ENCODE peak calls at places on chromosomes 4 and X, in seven cellular contexts. B is K562, N is upper lobe of left lung, G is spleen, Q is breast epithelium, Y is H1, M is prostate gland. W is an unnamed sample.

GRCh38 chr4:11338990-11339782 is 89.5 kb downstream of the HS3ST1 start:
- DNase-seq in B (no peak), N (no peak), G (no peak), Q (no peak), Y (no peak), M (no peak), W (no peak)

GRCh38 chr4:67522851-67523671 is 22.2 kb downstream of the CENPC start:
- DNase-seq in B (peak; percentile 58), N (no peak), G (no peak), Q (no peak), Y (no peak), M (no peak), W (no peak)

GRCh38 chrX:102516314-102516936 is at the start of gene TMSB15A:
- DNase-seq in B (peak; percentile 82), N (peak; percentile 65), G (peak; percentile 84), Q (peak; percentile 41), Y (no peak), M (peak; percentile 57), W (peak; percentile 53)

GRCh38 chr4:38273369-38273768 is 313.2 kb downstream of the PTTG2 start:
- DNase-seq in B (no peak), N (no peak), G (no peak), Q (no peak), Y (no peak), M (no peak), W (no peak)

GRCh38 chr4:174764105-174764729 is 64.8 kb downstream of the GLRA3 start:
- DNase-seq in B (peak; percentile 34), N (no peak), G (no peak), Q (no peak), Y (no peak), M (no peak), W (no peak)

GRCh38 chr4:41363384-41363981 is 106.8 kb downstream of the UCHL1 start:
- DNase-seq in B (no peak), N (peak; percentile 39), G (peak; percentile 51), Q (no peak), Y (no peak), M (peak; percentile 50), W (no peak)

GRCh38 chr4:147349199-147349598 is 131.7 kb upstream of the EDNRA start:
- DNase-seq in B (no peak), N (no peak), G (no peak), Q (no peak), Y (no peak), M (no peak), W (no peak)

GRCh38 chrX:115616943-115617563 is 56.1 kb downstream of the PLS3 start:
- DNase-seq in B (no peak), N (no peak), G (no peak), Q (no peak), Y (peak; percentile 5), M (no peak), W (no peak)

GRCh38 chrX:20973038-20973437 is 401.2 kb upstream of the CNKSR2 start:
- DNase-seq in B (no peak), N (no peak), G (no peak), Q (no peak), Y (peak; percentile 5), M (no peak), W (no peak)

GRCh38 chr4:156536661-156537060 is 434.9 kb downstream of the PDGFC start:
- DNase-seq in B (no peak), N (no peak), G (no peak), Q (peak; percentile 44), Y (no peak), M (peak; percentile 25), W (no peak)

GRCh38 chrX:42485621-42486020 is 292.3 kb downstream of the PPP1R2C start:
- DNase-seq in B (no peak), N (no peak), G (no peak), Q (no peak), Y (no peak), M (no peak), W (no peak)

GRCh38 chr4:41318839-41319530 is 62.3 kb downstream of the UCHL1 start:
- DNase-seq in B (no peak), N (no peak), G (no peak), Q (peak; percentile 23), Y (no peak), M (peak; percentile 33), W (no peak)

DNA sequence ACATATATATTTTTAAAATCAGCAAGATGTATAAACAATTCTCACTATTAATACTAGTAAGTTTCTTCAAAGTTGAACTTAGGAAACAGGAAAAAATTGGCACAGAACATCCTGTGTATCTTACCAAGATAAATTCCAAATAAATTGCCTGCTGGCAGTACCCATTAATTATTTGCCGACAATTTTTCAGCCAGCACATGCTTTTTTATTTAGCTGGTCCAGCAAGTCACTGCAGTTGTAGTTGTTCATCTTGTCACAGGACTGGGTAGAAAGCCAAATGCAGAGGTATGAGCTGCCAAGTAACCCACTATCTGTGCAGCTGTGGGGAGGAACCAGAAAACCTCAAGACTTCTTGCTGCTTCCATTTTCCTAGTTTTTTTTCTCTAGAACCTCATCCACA is 113.4 kb downstream of the PACRGL start:
- DNase-seq in B (no peak), N (no peak), G (no peak), Q (no peak), Y (no peak), M (peak; percentile 41), W (no peak)
- TF ChIP-seq POLR2AphosphoS5 in B (no peak), N (no peak), G (no peak), Q (no peak), Y (no peak), M (peak; percentile 65), W (peak; percentile 49)

DNA sequence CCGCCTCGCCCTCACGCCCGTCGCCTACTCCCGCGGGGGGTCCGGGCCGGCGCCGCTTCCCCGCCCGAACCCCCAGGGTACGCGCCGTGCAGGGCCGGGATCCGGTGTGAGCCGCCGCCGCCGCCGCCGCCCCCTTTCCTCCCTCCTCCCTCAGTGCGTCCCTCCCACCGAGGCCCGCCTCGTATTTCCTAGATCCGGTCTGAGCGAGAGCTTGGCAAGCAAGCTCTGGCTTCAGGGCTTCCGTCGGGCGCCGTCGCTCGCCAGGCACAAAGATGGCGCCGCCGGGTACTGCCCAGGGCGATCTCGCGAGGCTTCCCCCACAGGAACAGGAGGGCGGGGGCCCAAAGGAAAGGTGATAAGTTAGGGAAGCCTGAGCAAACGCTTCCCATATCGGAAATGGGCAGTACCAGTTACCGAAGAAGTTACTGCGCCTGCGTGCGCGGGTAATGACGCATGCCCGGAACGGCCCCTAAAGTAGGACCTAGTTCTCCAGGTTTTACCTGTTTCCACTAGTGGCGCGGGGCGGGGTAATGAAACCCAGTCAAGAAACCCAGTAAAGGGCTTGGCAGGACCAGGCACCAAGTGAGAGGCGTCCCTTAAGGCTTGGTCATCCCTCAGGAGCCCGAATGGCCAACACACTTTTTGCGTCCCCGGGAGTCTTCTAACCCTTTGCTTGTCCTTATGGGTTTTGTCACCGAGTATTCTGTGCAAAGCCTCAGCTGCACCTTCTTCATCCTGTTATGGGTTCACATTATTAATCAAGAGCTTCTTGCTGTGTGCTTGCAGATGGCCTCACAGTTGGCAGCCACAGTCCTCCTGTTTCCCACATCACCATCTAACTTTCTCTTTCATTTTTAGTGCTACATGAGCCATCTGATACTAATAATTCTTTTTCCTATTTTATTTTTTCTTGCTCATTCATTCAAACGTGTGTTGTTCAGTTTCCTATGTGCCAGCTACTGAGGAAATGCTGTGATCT is at the start of gene TAB3:
- DNase-seq in B (peak; percentile 94), N (peak; percentile 94), G (peak; percentile 97), Q (peak; percentile 94), Y (peak; percentile 90), M (peak; percentile 93), W (peak; percentile 95)
- TF ChIP-seq POLR2A in B (peak; percentile 51), N (no peak), G (no peak), Q (no peak), Y (no peak), M (peak; percentile 65), W (peak; percentile 28)

GRCh38 chr4:180152831-180153230 is 2090.4 kb upstream of the TENM3 start:
- DNase-seq in B (no peak), N (no peak), G (no peak), Q (no peak), Y (no peak), M (no peak), W (no peak)
- H3K27ac ChIP-seq in B (no peak overlapping the region), N (no peak overlapping the region), G (no peak overlapping the region), Q (no peak overlapping the region), Y (no peak overlapping the region), M (no peak overlapping the region), W (no peak overlapping the region)

DNA sequence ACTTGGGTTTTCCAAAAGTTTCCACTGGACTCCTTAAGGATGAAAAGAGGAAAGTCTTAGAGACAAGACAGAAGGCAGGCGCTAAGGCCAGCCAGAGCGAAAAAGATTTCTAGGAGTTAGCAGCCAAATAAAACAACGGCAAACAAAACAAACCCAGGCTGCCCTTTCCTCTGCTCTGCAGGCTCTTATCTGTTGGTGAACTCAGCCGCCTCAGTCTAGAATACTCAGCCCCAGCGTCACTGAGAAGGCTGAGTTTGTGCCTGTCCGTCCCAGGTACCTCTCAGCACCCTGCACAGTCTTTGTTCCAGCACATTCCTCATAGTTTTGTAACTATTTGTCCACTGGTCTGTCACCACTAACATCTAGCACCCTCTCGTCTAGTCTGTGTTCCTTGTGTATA is 75.6 kb upstream of the FAM9C start:
- DNase-seq in B (peak; percentile 16), N (peak; percentile 31), G (no peak), Q (no peak), Y (no peak), M (peak; percentile 6), W (peak; percentile 30)
- TF ChIP-seq POLR2AphosphoS5 in B (no peak), N (no peak), G (no peak), Q (no peak), Y (no peak), M (peak; percentile 11), W (no peak)

GRCh38 chr4:88697588-88698329 is at the start of gene NAP1L5:
- DNase-seq in B (peak; percentile 32), N (peak; percentile 70), G (peak; percentile 89), Q (peak; percentile 58), Y (no peak), M (peak; percentile 34), W (peak; percentile 73)
- TF ChIP-seq POLR2A in B (peak; percentile 35), N (no peak), G (no peak), Q (peak; percentile 9), Y (no peak), M (peak; percentile 43), W (no peak)

GRCh38 chrX:67601771-67602170 is 58.0 kb downstream of the AR start:
- DNase-seq in B (no peak), N (no peak), G (no peak), Q (no peak), Y (no peak), M (no peak), W (no peak)

GRCh38 chrX:67604979-67605703 is 61.3 kb downstream of the AR start:
- DNase-seq in B (no peak), N (no peak), G (no peak), Q (no peak), Y (no peak), M (no peak), W (no peak)

GRCh38 chrX:67596839-67597790 is 53.3 kb downstream of the AR start:
- DNase-seq in B (no peak), N (peak; percentile 33), G (no peak), Q (no peak), Y (no peak), M (no peak), W (no peak)

GRCh38 chrX:67599532-67599931 is 55.7 kb downstream of the AR start:
- DNase-seq in B (no peak), N (no peak), G (no peak), Q (no peak), Y (no peak), M (no peak), W (no peak)
- H3K27ac ChIP-seq in B (no peak overlapping the region), N (no peak overlapping the region), G (no peak overlapping the region), Q (no peak overlapping the region), Y (no peak overlapping the region), M (no peak overlapping the region), W (no peak overlapping the region)

GRCh38 chrX:101265869-101266428 is 25.2 kb downstream of the TAF7L start:
- DNase-seq in B (no peak), N (no peak), G (no peak), Q (no peak), Y (no peak), M (no peak), W (no peak)
- TF ChIP-seq POLR2AphosphoS5 in B (no peak), N (no peak), G (no peak), Q (no peak), Y (no peak), M (no peak), W (no peak)

W was measured in transverse colon.